ENCODE peak calls at places on chromosome 16, in six cellular contexts. O is PC-9, N is esophagus squamous epithelium, E is kidney, F is Peyer's patch, Y is ascending aorta. T is an unnamed sample.
A peak's percentile ranks its signal among the peaks of the same experiment; 100 is the strongest.

GRCh38 chr16:30186782-30187555 is 3.6 kb downstream of the CORO1A start:
- DNase-seq in O (peak; percentile 49), N (no peak), E (peak; percentile 90), F (peak; percentile 95), Y (no peak), T (no peak)

GRCh38 chr16:3413730-3414379 is 12.8 kb downstream of the ZNF174 start:
- DNase-seq in O (peak; percentile 57), N (no peak), E (no peak), F (no peak), Y (no peak), T (no peak)

GRCh38 chr16:20830372-20830771 is 24.0 kb downstream of the REXO5 start:
- DNase-seq in O (no peak), N (no peak), E (no peak), F (no peak), Y (no peak), T (no peak)

GRCh38 chr16:49876716-49877129 is 20.8 kb upstream of the ZNF423 start:
- DNase-seq in O (no peak), N (no peak), E (peak; percentile 87), F (peak; percentile 82), Y (no peak), T (peak; percentile 66)

GRCh38 chr16:50252874-50253510 is 13.4 kb upstream of the ADCY7 start:
- DNase-seq in O (no peak), N (no peak), E (no peak), F (no peak), Y (no peak), T (no peak)

GRCh38 chr16:14244344-14245010 is 173.4 kb downstream of the MRTFB start:
- DNase-seq in O (no peak), N (no peak), E (no peak), F (no peak), Y (no peak), T (no peak)

GRCh38 chr16:19307587-19308241 is 22.2 kb downstream of the CLEC19A start:
- DNase-seq in O (peak; percentile 32), N (no peak), E (no peak), F (no peak), Y (no peak), T (peak; percentile 17)

GRCh38 chr16:4892356-4893102 is 44.4 kb downstream of the PPL start:
- DNase-seq in O (no peak), N (no peak), E (no peak), F (no peak), Y (no peak), T (no peak)

GRCh38 chr16:74775255-74775654 is 635 bp upstream of the FA2H start:
- DNase-seq in O (no peak), N (no peak), E (no peak), F (no peak), Y (no peak), T (no peak)

GRCh38 chr16:1677942-1678499 is at the start of gene JPT2:
- DNase-seq in O (peak; percentile 99), N (peak; percentile 80), E (peak; percentile 99), F (peak; percentile 99), Y (peak; percentile 85), T (peak; percentile 99)

GRCh38 chr16:81164958-81165357 is 68.8 kb upstream of the GCSH start:
- DNase-seq in O (no peak), N (no peak), E (no peak), F (no peak), Y (no peak), T (no peak)

GRCh38 chr16:55503726-55504553 is 4.9 kb upstream of the LPCAT2 start:
- DNase-seq in O (no peak), N (no peak), E (no peak), F (no peak), Y (no peak), T (no peak)

GRCh38 chr16:66416981-66417700 is 10.0 kb upstream of the BEAN1 start:
- DNase-seq in O (no peak), N (no peak), E (no peak), F (no peak), Y (no peak), T (no peak)

GRCh38 chr16:24555346-24555872 is 16.0 kb downstream of the RBBP6 start:
- DNase-seq in O (no peak), N (no peak), E (no peak), F (no peak), Y (no peak), T (no peak)

GRCh38 chr16:7755347-7755746 is 422.7 kb downstream of the RBFOX1 start:
- DNase-seq in O (no peak), N (no peak), E (no peak), F (no peak), Y (no peak), T (no peak)

GRCh38 chr16:66569131-66569530 is 2.9 kb downstream of the CMTM1 start:
- DNase-seq in O (no peak), N (no peak), E (no peak), F (no peak), Y (no peak), T (no peak)

GRCh38 chr16:89723279-89724250 is 2.2 kb downstream of the ZNF276 start:
- DNase-seq in O (no peak), N (no peak), E (no peak), F (peak; percentile 87), Y (no peak), T (no peak)

GRCh38 chr16:85396879-85397871 is 215.9 kb upstream of the GSE1 start:
- DNase-seq in O (peak; percentile 62), N (no peak), E (peak; percentile 65), F (peak; percentile 70), Y (no peak), T (peak; percentile 83)
- TF ChIP-seq CTCF in O (peak; percentile 67), N (peak; percentile 48), E (no peak), F (no peak), Y (no peak), T (no peak)

GRCh38 chr16:11188801-11189740 is 66.9 kb downstream of the SOCS1 start:
- DNase-seq in O (no peak), N (no peak), E (no peak), F (no peak), Y (no peak), T (no peak)
- TF ChIP-seq CTCF in O (no peak), N (no peak), E (no peak), F (no peak), Y (no peak), T (no peak)

GRCh38 chr16:48684148-48684547 is 74.2 kb upstream of the N4BP1 start:
- DNase-seq in O (no peak), N (no peak), E (no peak), F (no peak), Y (no peak), T (no peak)

GRCh38 chr16:48682971-48683370 is 73.0 kb upstream of the N4BP1 start:
- DNase-seq in O (no peak), N (no peak), E (no peak), F (no peak), Y (no peak), T (no peak)

GRCh38 chr16:48687421-48688038 is 77.5 kb upstream of the N4BP1 start:
- DNase-seq in O (peak; percentile 48), N (no peak), E (no peak), F (peak; percentile 50), Y (no peak), T (peak; percentile 71)
- TF ChIP-seq CTCF in O (peak; percentile 78), N (peak; percentile 58), E (peak; percentile 64), F (no peak), Y (peak; percentile 32), T (peak; percentile 74)

GRCh38 chr16:85347213-85347591 is 234.9 kb upstream of the CIBAR2 start:
- DNase-seq in O (peak; percentile 44), N (no peak), E (peak; percentile 64), F (peak; percentile 62), Y (no peak), T (peak; percentile 41)
- TF ChIP-seq CTCF in O (peak; percentile 60), N (peak; percentile 56), E (peak; percentile 7), F (no peak), Y (peak; percentile 16), T (peak; percentile 45)

GRCh38 chr16:28844226-28844885 is 1.8 kb downstream of the TUFM start:
- DNase-seq in O (no peak), N (no peak), E (peak; percentile 69), F (no peak), Y (no peak), T (no peak)

GRCh38 chr16:28843766-28844165 is 2.4 kb downstream of the TUFM start:
- DNase-seq in O (no peak), N (no peak), E (peak; percentile 67), F (no peak), Y (no peak), T (no peak)

GRCh38 chr16:28846933-28847273 is 755 bp upstream of the TUFM start:
- DNase-seq in O (no peak), N (no peak), E (peak; percentile 61), F (no peak), Y (no peak), T (no peak)

GRCh38 chr16:28845173-28846079 is 722 bp downstream of the TUFM start:
- DNase-seq in O (peak; percentile 69), N (no peak), E (peak; percentile 69), F (peak; percentile 57), Y (no peak), T (peak; percentile 59)

GRCh38 chr16:28846080-28846932 is at the start of gene TUFM:
- DNase-seq in O (peak; percentile 99), N (peak; percentile 91), E (peak; percentile 99), F (peak; percentile 99), Y (peak; percentile 95), T (peak; percentile 99)
- TF ChIP-seq CTCF in O (peak; percentile 69), N (peak; percentile 63), E (peak; percentile 49), F (peak; percentile 65), Y (peak; percentile 93), T (peak; percentile 77)

DNA sequence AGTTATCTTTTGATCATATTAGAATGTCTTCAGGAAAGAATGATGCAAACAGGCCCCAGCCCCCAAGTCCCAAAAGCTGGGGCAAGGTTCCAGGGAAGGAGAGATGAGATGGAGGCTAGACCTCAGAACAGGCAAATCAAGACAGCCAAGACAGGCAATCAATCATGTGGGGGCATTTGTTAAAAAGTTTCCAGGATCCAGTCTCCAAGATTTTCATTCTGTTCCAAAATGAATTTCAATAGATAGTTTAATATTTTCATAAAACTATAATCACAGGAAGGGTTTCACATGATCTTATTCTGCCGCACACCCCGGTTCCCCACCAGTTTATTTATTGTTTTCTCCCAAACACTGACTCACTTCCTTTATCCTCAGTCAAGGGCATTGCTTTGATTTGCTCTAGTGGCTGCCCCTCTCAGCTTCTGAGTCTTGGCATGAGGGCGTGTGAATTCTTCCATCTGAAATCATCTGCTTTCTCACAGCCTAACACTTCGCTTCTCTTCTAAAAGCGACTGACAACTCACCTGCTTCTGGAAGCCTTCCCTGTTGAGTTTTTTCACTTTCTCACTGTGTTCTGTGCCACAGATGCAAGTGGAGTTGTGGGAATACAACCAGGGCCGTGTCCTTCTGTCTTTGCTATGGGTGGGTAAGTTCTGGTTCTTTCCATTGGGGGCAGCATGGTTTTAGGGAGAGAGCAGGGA is 12.2 kb upstream of the TERF2 start:
- DNase-seq in O (peak; percentile 17), N (no peak), E (no peak), F (no peak), Y (no peak), T (peak; percentile 58)
- TF ChIP-seq CTCF in O (peak; percentile 66), N (peak; percentile 49), E (peak; percentile 49), F (peak; percentile 29), Y (peak; percentile 59), T (peak; percentile 31)

GRCh38 chr16:58478427-58478826 is 21.5 kb upstream of the NDRG4 start:
- DNase-seq in O (no peak), N (no peak), E (no peak), F (no peak), Y (no peak), T (no peak)
- TF ChIP-seq CTCF in O (no peak), N (no peak), E (no peak), F (no peak), Y (no peak), T (no peak)

GRCh38 chr16:54194008-54194731 is 92.4 kb downstream of the IRX3 start:
- DNase-seq in O (peak; percentile 62), N (no peak), E (peak; percentile 94), F (no peak), Y (no peak), T (no peak)
- TF ChIP-seq CTCF in O (peak; percentile 20), N (no peak), E (no peak), F (no peak), Y (no peak), T (no peak)

T was measured in Calu3.